ENCODE peak calls at places on chromosomes 5 and 9, in seven cellular contexts. C is CD4-positive, CD25-positive, alpha-beta regulatory T cell; U is tibial nerve; K is esophagus squamous epithelium; Y is lower leg skin; E is SJSA1; H is fibroblast of the aortic adventitia. R is an unnamed sample.

GRCh38 chr9:21611896-21612295 is 129.8 kb upstream of the IFNE start:
- DNase-seq in C (no peak), U (no peak), K (no peak), Y (no peak), E (no peak), H (no peak), R (no peak)

GRCh38 chr9:94812343-94812742 is 85.8 kb downstream of the AOPEP start:
- DNase-seq in C (no peak), U (no peak), K (no peak), Y (no peak), E (no peak), H (peak; percentile 81), R (no peak)

GRCh38 chr9:125994066-125994943 is 247.1 kb downstream of the PBX3 start:
- DNase-seq in C (no peak), U (no peak), K (no peak), Y (no peak), E (no peak), H (no peak), R (no peak)

GRCh38 chr5:140875085-140876065 is at the start of gene PCDHA12:
- DNase-seq in C (no peak), U (no peak), K (no peak), Y (no peak), E (no peak), H (no peak), R (no peak)

GRCh38 chr9:133161542-133161950 is 2.2 kb downstream of the GBGT1 start:
- DNase-seq in C (no peak), U (no peak), K (no peak), Y (no peak), E (no peak), H (no peak), R (peak; percentile 4)

GRCh38 chr9:33129251-33129885 is 37.8 kb downstream of the B4GALT1 start:
- DNase-seq in C (no peak), U (no peak), K (no peak), Y (peak; percentile 65), E (no peak), H (no peak), R (no peak)

GRCh38 chr9:104958756-104959155 is 30.8 kb upstream of the ABCA1 start:
- DNase-seq in C (no peak), U (no peak), K (no peak), Y (no peak), E (no peak), H (no peak), R (no peak)

GRCh38 chr5:179994622-179995323 is 76.8 kb downstream of the RNF130 start:
- DNase-seq in C (no peak), U (no peak), K (no peak), Y (no peak), E (no peak), H (no peak), R (no peak)

GRCh38 chr9:68794898-68795297 is 89.9 kb downstream of the PIP5K1B start:
- DNase-seq in C (no peak), U (no peak), K (no peak), Y (no peak), E (no peak), H (no peak), R (no peak)

GRCh38 chr5:3875144-3875543 is 279.5 kb downstream of the IRX1 start:
- DNase-seq in C (no peak), U (no peak), K (no peak), Y (no peak), E (no peak), H (no peak), R (no peak)

GRCh38 chr5:83921794-83922193 is 201.1 kb upstream of the HAPLN1 start:
- DNase-seq in C (no peak), U (no peak), K (no peak), Y (no peak), E (no peak), H (no peak), R (no peak)

GRCh38 chr9:83981126-83981871 is 694 bp downstream of the RMI1 start:
- DNase-seq in C (no peak), U (no peak), K (no peak), Y (no peak), E (peak; percentile 55), H (peak; percentile 39), R (peak; percentile 36)

GRCh38 chr5:15320896-15321295 is 179.1 kb upstream of the FBXL7 start:
- DNase-seq in C (no peak), U (no peak), K (no peak), Y (no peak), E (no peak), H (no peak), R (no peak)

GRCh38 chr5:20129491-20129890 is 141.5 kb upstream of the CDH18 start:
- DNase-seq in C (no peak), U (no peak), K (no peak), Y (no peak), E (no peak), H (no peak), R (no peak)

DNA sequence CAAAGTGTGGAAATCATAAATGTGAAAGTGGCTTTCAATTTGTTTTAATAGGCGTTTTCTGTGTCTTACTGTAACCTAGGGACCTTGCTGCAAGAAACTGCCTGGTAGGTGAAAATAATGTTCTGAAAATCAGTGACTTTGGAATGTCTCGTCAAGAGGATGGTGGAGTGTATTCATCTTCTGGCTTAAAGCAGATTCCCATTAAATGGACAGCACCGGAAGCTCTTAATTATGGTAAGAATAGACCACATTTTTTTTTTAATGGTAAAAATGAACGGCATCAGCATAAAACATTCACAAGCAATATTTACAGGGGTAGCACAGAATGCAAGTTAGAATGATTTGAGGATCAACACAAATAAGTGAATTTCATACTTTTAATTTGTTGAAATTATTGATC is 229.1 kb downstream of the PJA2 start:
- DNase-seq in C (no peak), U (no peak), K (no peak), Y (no peak), E (no peak), H (no peak), R (no peak)
- H3K4me3 ChIP-seq in C (no peak overlapping the region), U (no peak overlapping the region), K (no peak overlapping the region), Y (no peak overlapping the region), E (no peak overlapping the region), H (no peak overlapping the region), R (no peak overlapping the region)

GRCh38 chr9:135715056-135715595 is 13.1 kb downstream of the KCNT1 start:
- DNase-seq in C (no peak), U (no peak), K (no peak), Y (no peak), E (no peak), H (no peak), R (no peak)

GRCh38 chr9:135716045-135716444 is 14.1 kb downstream of the KCNT1 start:
- DNase-seq in C (no peak), U (no peak), K (no peak), Y (no peak), E (no peak), H (no peak), R (no peak)

GRCh38 chr9:135711881-135712280 is 9.9 kb downstream of the KCNT1 start:
- DNase-seq in C (no peak), U (no peak), K (no peak), Y (no peak), E (no peak), H (no peak), R (no peak)

GRCh38 chr9:135712571-135713295 is 10.7 kb downstream of the KCNT1 start:
- DNase-seq in C (no peak), U (no peak), K (no peak), Y (no peak), E (no peak), H (no peak), R (no peak)

GRCh38 chr9:135714242-135715055 is 12.5 kb downstream of the KCNT1 start:
- DNase-seq in C (no peak), U (no peak), K (no peak), Y (no peak), E (no peak), H (no peak), R (no peak)
- H3K4me3 ChIP-seq in C (no peak overlapping the region), U (no peak overlapping the region), K (no peak overlapping the region), Y (no peak overlapping the region), E (no peak overlapping the region), H (no peak overlapping the region), R (no peak overlapping the region)

GRCh38 chr5:18744441-18744840 is 1110.2 kb downstream of the TAF11L14 start:
- DNase-seq in C (no peak), U (no peak), K (no peak), Y (no peak), E (no peak), H (no peak), R (no peak)

GRCh38 chr5:18745988-18746615 is 1111.8 kb downstream of the TAF11L14 start:
- DNase-seq in C (peak; percentile 37), U (no peak), K (no peak), Y (no peak), E (peak; percentile 65), H (peak; percentile 7), R (no peak)

GRCh38 chr5:18745591-18745987 is 1111.3 kb downstream of the TAF11L14 start:
- DNase-seq in C (no peak), U (no peak), K (no peak), Y (no peak), E (peak; percentile 43), H (peak; percentile 1), R (peak; percentile 22)

GRCh38 chr5:18742830-18743229 is 1108.6 kb downstream of the TAF11L14 start:
- DNase-seq in C (no peak), U (no peak), K (no peak), Y (no peak), E (no peak), H (no peak), R (no peak)

DNA sequence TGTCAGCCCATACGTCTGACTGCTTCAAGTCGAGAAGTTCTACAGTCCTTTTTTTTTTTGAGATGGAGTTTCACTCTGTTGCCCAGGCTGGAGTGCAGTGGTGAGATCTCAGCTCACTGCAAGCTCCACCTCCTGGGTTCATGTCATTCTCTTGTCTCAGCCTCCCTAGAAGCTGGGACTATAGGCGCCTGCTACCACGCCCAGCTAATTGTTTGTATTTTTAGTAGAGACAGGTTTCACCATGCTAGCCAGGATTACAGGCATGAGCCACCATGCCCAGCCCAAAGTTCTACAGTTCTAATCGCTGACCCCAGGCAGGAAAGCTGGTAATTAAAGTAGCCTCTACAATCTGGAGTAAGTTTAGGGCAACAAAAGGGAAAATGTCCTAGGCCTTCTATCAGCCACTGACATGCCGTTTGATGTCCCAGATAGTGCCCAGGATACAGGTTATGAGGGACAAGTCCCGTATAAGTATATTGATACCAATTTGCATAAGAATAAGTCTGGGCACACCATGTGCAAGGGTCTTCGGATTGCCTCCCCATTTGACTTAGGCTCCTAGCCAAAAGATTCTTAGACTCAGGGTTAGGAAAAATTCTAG is 1110.8 kb downstream of the TAF11L14 start:
- DNase-seq in C (no peak), U (no peak), K (no peak), Y (no peak), E (no peak), H (no peak), R (no peak)
- H3K4me3 ChIP-seq in C (peak overlapping the region; percentile 98), U (peak overlapping the region; percentile 49), K (peak overlapping the region; percentile 30), Y (no peak overlapping the region), E (peak overlapping the region; percentile 40), H (peak overlapping the region; percentile 48), R (peak overlapping the region; percentile 56)

DNA sequence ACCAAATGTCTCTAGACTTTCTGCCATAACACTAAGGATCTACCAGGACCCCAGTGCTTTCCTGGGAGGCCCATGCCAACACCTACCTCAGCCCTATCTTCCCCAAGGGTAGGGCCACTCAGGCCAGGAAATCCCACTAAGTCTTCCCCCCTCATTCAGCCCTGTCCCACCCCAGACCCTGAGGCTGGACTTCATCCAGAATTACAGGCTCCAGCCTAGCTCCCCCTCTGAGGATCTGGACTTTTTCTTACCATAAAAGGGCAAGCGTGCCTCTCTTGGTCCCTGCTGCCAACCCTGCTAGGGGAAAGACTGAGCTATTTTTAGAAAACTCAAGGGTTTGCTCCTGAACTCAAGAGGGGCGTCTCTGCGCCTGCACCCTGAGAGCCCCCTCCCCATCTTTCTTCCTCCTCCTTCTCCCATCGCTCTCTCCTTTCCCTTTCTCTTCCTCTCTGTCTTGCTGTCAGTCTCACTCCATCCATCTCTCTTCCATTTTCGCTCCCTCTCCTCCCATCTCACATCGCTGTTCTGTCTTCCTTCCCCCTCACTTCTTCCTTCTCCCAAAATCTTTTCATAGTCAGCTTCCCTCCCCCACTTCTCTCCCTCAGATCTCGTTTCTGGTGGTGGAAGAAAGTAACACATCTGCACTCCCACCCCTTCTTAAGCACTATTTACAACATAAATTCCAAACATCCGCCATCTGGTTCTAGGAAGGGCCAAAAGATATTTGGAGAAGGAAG is 38.1 kb upstream of the IL17B start:
- DNase-seq in C (no peak), U (no peak), K (no peak), Y (no peak), E (peak; percentile 76), H (no peak), R (peak; percentile 30)
- H3K4me3 ChIP-seq in C (no peak overlapping the region), U (no peak overlapping the region), K (no peak overlapping the region), Y (no peak overlapping the region), E (no peak overlapping the region), H (no peak overlapping the region), R (no peak overlapping the region)

R was measured in heart right ventricle.